ENCODE peak calls at places on chromosomes 16 and 17, in four cellular contexts. Y is SJSA1; Q is CD8-positive, alpha-beta T cell; U is pancreas. K is an unnamed sample. For H3K36me3, the result is how much of the 10 kb centered on the place peaks cover.

GRCh38 chr16:13168091-13168572 is 266.7 kb downstream of the SHISA9 start:
- DNase-seq in Y (no peak), Q (no peak), U (no peak), K (no peak)

GRCh38 chr16:89565506-89566372 is 5.3 kb downstream of the RPL13 start:
- DNase-seq in Y (no peak), Q (peak), U (peak), K (peak)

GRCh38 chr17:42456223-42457106 is 2.2 kb upstream of the ATP6V0A1 start:
- DNase-seq in Y (no peak), Q (no peak), U (no peak), K (peak)

GRCh38 chr17:38906429-38907172 is 18.8 kb upstream of the LASP1NB start:
- DNase-seq in Y (no peak), Q (no peak), U (no peak), K (no peak)

GRCh38 chr17:76142044-76143041 is 1.3 kb upstream of the FOXJ1 start:
- DNase-seq in Y (no peak), Q (no peak), U (no peak), K (no peak)

GRCh38 chr16:29892458-29892813 is 6.9 kb downstream of the SEZ6L2 start:
- DNase-seq in Y (no peak), Q (no peak), U (no peak), K (no peak)

GRCh38 chr16:67110136-67110847 is 551 bp downstream of the PHAF1 start:
- DNase-seq in Y (no peak), Q (no peak), U (no peak), K (no peak)

GRCh38 chr17:43461185-43461584 is 22.6 kb upstream of the DHX8 start:
- DNase-seq in Y (no peak), Q (no peak), U (no peak), K (no peak)

GRCh38 chr17:45172541-45173286 is 11.0 kb downstream of the HEXIM2 start:
- DNase-seq in Y (peak), Q (peak), U (peak), K (peak)

GRCh38 chr17:958712-959451 is 20.7 kb downstream of the NXN start:
- DNase-seq in Y (no peak), Q (no peak), U (no peak), K (no peak)

GRCh38 chr17:17954079-17954478 is 18.1 kb downstream of the TOM1L2 start:
- DNase-seq in Y (no peak), Q (no peak), U (no peak), K (no peak)

GRCh38 chr17:69551212-69552010 is 136.9 kb downstream of the MAP2K6 start:
- DNase-seq in Y (no peak), Q (no peak), U (no peak), K (no peak)

GRCh38 chr17:2195729-2196128 is 107.9 kb downstream of the SMG6 start:
- DNase-seq in Y (no peak), Q (no peak), U (no peak), K (no peak)

GRCh38 chr16:12675852-12676251 is 127.8 kb downstream of the CPPED1 start:
- DNase-seq in Y (no peak), Q (no peak), U (no peak), K (peak)

GRCh38 chr17:31680126-31680525 is 178.9 kb downstream of the COPRS start:
- DNase-seq in Y (no peak), Q (no peak), U (no peak), K (no peak)

GRCh38 chr17:64741038-64741641 is 79.0 kb upstream of the SMURF2 start:
- DNase-seq in Y (peak), Q (no peak), U (peak), K (peak)

GRCh38 chr16:66606000-66606751 is 1.7 kb downstream of the CMTM3 start:
- DNase-seq in Y (no peak), Q (no peak), U (no peak), K (no peak)

GRCh38 chr17:60652484-60653247 is 25.0 kb upstream of the BCAS3 start:
- DNase-seq in Y (no peak), Q (no peak), U (no peak), K (no peak)

GRCh38 chr16:8611122-8611521 is 10.4 kb upstream of the METTL22 start:
- DNase-seq in Y (no peak), Q (no peak), U (no peak), K (no peak)

GRCh38 chr17:61504697-61505096 is 52.5 kb downstream of the TBX4 start:
- DNase-seq in Y (no peak), Q (no peak), U (no peak), K (peak)

GRCh38 chr17:11917415-11917814 is 79.9 kb downstream of the ZNF18 start:
- DNase-seq in Y (no peak), Q (no peak), U (no peak), K (no peak)

GRCh38 chr17:63476494-63476856 is 386 bp upstream of the ACE start:
- DNase-seq in Y (no peak), Q (no peak), U (no peak), K (peak)

GRCh38 chr16:19542138-19542821 is 13.2 kb upstream of the VPS35L start:
- DNase-seq in Y (no peak), Q (no peak), U (peak), K (peak)

GRCh38 chr17:17350491-17351355 is 47.5 kb downstream of the NT5M start:
- DNase-seq in Y (peak), Q (no peak), U (no peak), K (peak)

GRCh38 chr17:77887464-77888241 is 70.8 kb upstream of the TNRC6C start:
- DNase-seq in Y (no peak), Q (peak), U (peak), K (peak)

GRCh38 chr17:38875477-38876080 is 5.7 kb downstream of the LASP1 start:
- DNase-seq in Y (no peak), Q (no peak), U (no peak), K (no peak)

GRCh38 chr17:16939606-16940115 is 32.3 kb downstream of the TNFRSF13B start:
- DNase-seq in Y (peak), Q (no peak), U (no peak), K (no peak)

GRCh38 chr17:28499366-28499668 is 6.8 kb upstream of the FOXN1 start:
- DNase-seq in Y (no peak), Q (no peak), U (no peak), K (no peak)

GRCh38 chr16:3173892-3174617 is 13.9 kb upstream of the OR1F1 start:
- DNase-seq in Y (no peak), Q (no peak), U (no peak), K (peak)

GRCh38 chr17:79036609-79037008 is 12.6 kb downstream of the C1QTNF1 start:
- DNase-seq in Y (no peak), Q (no peak), U (no peak), K (no peak)

GRCh38 chr16:28181557-28181914 is 30.2 kb downstream of the XPO6 start:
- DNase-seq in Y (peak), Q (no peak), U (peak), K (peak)

GRCh38 chr16:57388359-57389086 is 16.0 kb upstream of the CCL17 start:
- DNase-seq in Y (no peak), Q (no peak), U (no peak), K (no peak)

GRCh38 chr17:27345141-27345904 is 51.4 kb downstream of the WSB1 start:
- DNase-seq in Y (no peak), Q (no peak), U (peak), K (no peak)

GRCh38 chr16:67150058-67150832 is 553 bp downstream of the B3GNT9 start:
- DNase-seq in Y (peak), Q (no peak), U (peak), K (peak)

GRCh38 chr17:65514082-65514481 is 47.4 kb downstream of the AXIN2 start:
- DNase-seq in Y (no peak), Q (no peak), U (no peak), K (no peak)

GRCh38 chr17:20059728-20060188 is 50.6 kb downstream of the SPECC1 start:
- DNase-seq in Y (no peak), Q (no peak), U (no peak), K (no peak)

GRCh38 chr16:49701867-49702494 is 153.9 kb downstream of the ZNF423 start:
- DNase-seq in Y (no peak), Q (no peak), U (no peak), K (peak)

GRCh38 chr16:85276741-85277140 is 164.5 kb upstream of the CIBAR2 start:
- DNase-seq in Y (no peak), Q (no peak), U (no peak), K (peak)
- H3K4me3 ChIP-seq in Y (no peak), Q (no peak), U (no peak), K (no peak)

DNA sequence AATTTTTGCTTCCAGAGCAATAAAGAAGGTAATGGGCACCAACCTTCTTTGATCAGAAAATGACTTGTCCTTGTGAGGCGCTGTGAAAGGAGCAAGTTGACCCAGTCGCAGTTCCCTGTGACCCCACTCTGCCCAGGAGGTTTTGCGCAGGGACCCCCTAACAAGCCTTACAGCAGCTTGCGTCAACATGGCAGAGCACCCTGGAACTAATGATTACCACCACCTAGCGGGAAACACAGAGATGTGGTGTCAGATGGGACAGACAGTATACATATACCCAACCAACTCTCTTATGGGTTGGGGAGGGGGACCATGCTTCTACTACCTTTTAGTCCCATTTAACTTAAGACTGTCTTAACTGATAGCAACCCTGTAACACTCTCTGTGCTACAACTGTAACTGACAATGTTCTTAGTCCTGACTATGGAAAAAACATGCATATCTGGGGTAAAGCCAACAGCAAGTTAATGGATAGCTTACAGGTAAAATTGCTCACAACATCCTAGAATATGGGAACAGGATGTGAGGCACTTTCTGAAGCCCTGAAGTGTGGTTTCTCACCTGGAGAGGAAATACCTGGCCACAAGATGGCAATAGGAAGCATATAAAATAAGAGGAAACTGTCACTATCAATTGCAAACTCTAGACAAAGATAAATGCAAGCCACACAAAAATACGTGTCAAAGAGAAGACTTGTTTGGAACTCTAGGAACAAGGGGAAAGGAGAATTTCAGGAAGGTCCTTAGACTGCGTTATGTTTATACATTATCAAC is 3.0 kb downstream of the KARS1 start:
- DNase-seq in Y (no peak), Q (no peak), U (no peak), K (no peak)
- H3K36me3 ChIP-seq in Y (half or more), Q (under half), U (under half), K (under half)

GRCh38 chr16:53097190-53097589 is 42.4 kb downstream of the CHD9 start:
- DNase-seq in Y (no peak), Q (no peak), U (no peak), K (no peak)

GRCh38 chr16:53098526-53099317 is 43.9 kb downstream of the CHD9 start:
- DNase-seq in Y (peak), Q (peak), U (peak), K (peak)

GRCh38 chr16:53100131-53100748 is 45.4 kb downstream of the CHD9 start:
- DNase-seq in Y (no peak), Q (no peak), U (no peak), K (no peak)

GRCh38 chr16:53100889-53101288 is 46.1 kb downstream of the CHD9 start:
- DNase-seq in Y (no peak), Q (no peak), U (no peak), K (no peak)

GRCh38 chr16:53099318-53100130 is 44.7 kb downstream of the CHD9 start:
- DNase-seq in Y (peak), Q (peak), U (peak), K (peak)
- H3K4me3 ChIP-seq in Y (peak), Q (peak), U (peak), K (peak)

GRCh38 chr16:31077024-31077423 is 2.8 kb downstream of the ZNF646 start:
- DNase-seq in Y (no peak), Q (no peak), U (peak), K (no peak)

GRCh38 chr16:31079342-31079944 is 5.2 kb downstream of the ZNF646 start:
- DNase-seq in Y (no peak), Q (no peak), U (peak), K (no peak)

GRCh38 chr16:31077592-31078199 is 3.5 kb downstream of the ZNF646 start:
- DNase-seq in Y (no peak), Q (no peak), U (no peak), K (no peak)

GRCh38 chr16:31080035-31080629 is 5.9 kb downstream of the ZNF646 start:
- DNase-seq in Y (peak), Q (no peak), U (no peak), K (no peak)

GRCh38 chr16:31078597-31079341 is 4.5 kb downstream of the ZNF646 start:
- DNase-seq in Y (no peak), Q (no peak), U (no peak), K (no peak)
- H3K36me3 ChIP-seq in Y (half or more), Q (under half), U (under half), K (under half)

DNA sequence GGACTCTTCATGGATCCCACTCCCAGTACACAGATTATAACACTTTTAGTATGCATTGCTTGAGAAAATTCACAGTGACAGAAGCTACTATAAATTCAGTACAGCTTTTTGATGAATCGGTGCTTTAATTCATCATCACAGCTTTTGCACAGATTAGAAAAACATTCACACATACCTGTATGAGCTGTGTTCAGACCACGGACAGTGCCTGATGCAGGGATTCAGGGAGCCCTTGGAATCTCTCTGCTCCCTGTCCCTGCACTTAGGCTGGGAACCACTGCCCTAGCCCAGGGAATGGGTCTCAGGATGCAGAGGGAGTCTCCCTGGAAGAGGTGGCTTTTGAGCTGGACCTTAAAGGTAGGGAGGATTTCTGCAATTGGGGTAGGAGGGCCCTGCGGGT is 13.9 kb downstream of the TBKBP1 start:
- DNase-seq in Y (no peak), Q (no peak), U (no peak), K (no peak)
- H3K4me3 ChIP-seq in Y (no peak), Q (no peak), U (no peak), K (no peak)

GRCh38 chr17:67160791-67161190 is 84.2 kb downstream of the HELZ start:
- DNase-seq in Y (no peak), Q (no peak), U (no peak), K (no peak)
- H3K36me3 ChIP-seq in Y (under half), Q (under half), U (under half), K (under half)

GRCh38 chr17:37841232-37841631 is 83.0 kb upstream of the TBC1D3K start:
- DNase-seq in Y (no peak), Q (no peak), U (no peak), K (no peak)

GRCh38 chr17:37844977-37845293 is 79.3 kb upstream of the TBC1D3K start:
- DNase-seq in Y (no peak), Q (no peak), U (no peak), K (no peak)

GRCh38 chr17:37842401-37842800 is 81.8 kb upstream of the TBC1D3K start:
- DNase-seq in Y (no peak), Q (no peak), U (no peak), K (no peak)

GRCh38 chr17:37847102-37847501 is 77.1 kb upstream of the TBC1D3K start:
- DNase-seq in Y (no peak), Q (no peak), U (no peak), K (no peak)

GRCh38 chr17:37844158-37844976 is 79.8 kb upstream of the TBC1D3K start:
- DNase-seq in Y (peak), Q (peak), U (peak), K (no peak)
- H3K4me3 ChIP-seq in Y (no peak), Q (peak), U (no peak), K (no peak)

GRCh38 chr17:8576895-8577294 is 53.6 kb downstream of the MYH10 start:
- DNase-seq in Y (no peak), Q (no peak), U (no peak), K (no peak)
- H3K36me3 ChIP-seq in Y (under half), Q (under half), U (under half), K (under half)

DNA sequence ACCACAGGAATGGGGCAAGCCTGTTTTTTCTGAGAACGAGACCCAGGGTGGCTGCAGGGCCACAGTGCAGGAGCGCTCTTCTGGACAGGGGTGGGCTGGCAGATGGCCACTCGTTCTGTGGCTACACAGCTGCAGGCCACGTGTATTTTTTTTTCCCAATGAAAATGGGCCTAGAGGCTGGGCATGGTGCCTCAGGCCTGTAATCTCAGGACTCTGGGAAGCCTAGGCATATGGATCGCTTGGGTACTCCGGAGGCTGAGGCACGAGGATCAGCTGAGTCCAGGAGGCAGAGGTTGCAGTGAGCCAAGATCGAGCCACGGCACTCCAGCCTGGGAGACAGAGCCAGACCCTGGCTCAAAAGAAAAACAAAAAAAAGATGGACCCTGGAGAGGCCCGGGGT is 6.8 kb downstream of the UNKL start:
- DNase-seq in Y (no peak), Q (no peak), U (no peak), K (no peak)
- H3K4me3 ChIP-seq in Y (peak), Q (no peak), U (peak), K (peak)